ENCODE peak calls at places on chromosomes 3 and 15, in seven cellular contexts. E is cardiac fibroblast, H is MM.1S, D is mucosa of descending colon, S is right lobe of liver, K is fibroblast of pulmonary artery, O is upper lobe of right lung. B is an unnamed sample.

GRCh38 chr3:178778579-178778978 is 242.3 kb downstream of the KCNMB2 start:
- DNase-seq in E (no peak), H (no peak), D (peak; percentile 57), S (no peak), K (no peak), O (no peak), B (peak; percentile 71)

GRCh38 chr3:71492566-71492965 is 91.0 kb downstream of the FOXP1 start:
- DNase-seq in E (no peak), H (no peak), D (no peak), S (no peak), K (no peak), O (no peak), B (no peak)

GRCh38 chr3:73451276-73451973 is 173.3 kb downstream of the PDZRN3 start:
- DNase-seq in E (no peak), H (peak; percentile 85), D (no peak), S (no peak), K (no peak), O (no peak), B (no peak)

GRCh38 chr3:119690043-119690656 is 12.7 kb upstream of the CFAP91 start:
- DNase-seq in E (peak; percentile 60), H (no peak), D (no peak), S (no peak), K (peak; percentile 54), O (no peak), B (peak; percentile 40)

GRCh38 chr3:128123231-128123537 is 428 bp downstream of the RUVBL1 start:
- DNase-seq in E (no peak), H (peak; percentile 4), D (no peak), S (no peak), K (no peak), O (no peak), B (no peak)

GRCh38 chr3:129519896-129520440 is 8.5 kb upstream of the RHO start:
- DNase-seq in E (no peak), H (no peak), D (no peak), S (no peak), K (no peak), O (peak; percentile 39), B (no peak)

GRCh38 chr3:150681037-150681436 is 22.7 kb downstream of the ERICH6 start:
- DNase-seq in E (no peak), H (peak; percentile 91), D (no peak), S (no peak), K (no peak), O (no peak), B (no peak)

GRCh38 chr3:129432036-129432435 is 3.6 kb upstream of the EFCAB12 start:
- DNase-seq in E (no peak), H (no peak), D (no peak), S (peak; percentile 83), K (no peak), O (no peak), B (no peak)

GRCh38 chr15:65027593-65027992 is 1.8 kb downstream of the MTFMT start:
- DNase-seq in E (no peak), H (no peak), D (no peak), S (no peak), K (no peak), O (no peak), B (no peak)

GRCh38 chr15:45885801-45886200 is 251.0 kb downstream of the SQOR start:
- DNase-seq in E (no peak), H (no peak), D (no peak), S (no peak), K (no peak), O (no peak), B (no peak)

GRCh38 chr3:187382609-187383151 is 14.5 kb downstream of the RTP4 start:
- DNase-seq in E (no peak), H (no peak), D (no peak), S (no peak), K (peak; percentile 8), O (no peak), B (no peak)

GRCh38 chr3:146166450-146167222 is 5.7 kb upstream of the PLOD2 start:
- DNase-seq in E (peak; percentile 92), H (no peak), D (no peak), S (no peak), K (peak; percentile 83), O (no peak), B (peak; percentile 86)

GRCh38 chr3:32595318-32595717 is 24.7 kb upstream of the DYNC1LI1 start:
- DNase-seq in E (no peak), H (no peak), D (no peak), S (no peak), K (no peak), O (no peak), B (no peak)

GRCh38 chr15:55897560-55898336 is 95.7 kb downstream of the NEDD4 start:
- DNase-seq in E (peak; percentile 77), H (no peak), D (no peak), S (peak; percentile 25), K (peak; percentile 73), O (no peak), B (peak; percentile 87)

GRCh38 chr15:81941479-81941878 is 104.3 kb downstream of the MEX3B start:
- DNase-seq in E (no peak), H (no peak), D (no peak), S (no peak), K (no peak), O (no peak), B (no peak)

GRCh38 chr3:125280966-125281365 is 68.4 kb upstream of the SLC12A8 start:
- DNase-seq in E (peak; percentile 68), H (no peak), D (no peak), S (no peak), K (peak; percentile 80), O (no peak), B (peak; percentile 5)

GRCh38 chr15:65578904-65579728 is 31.8 kb downstream of the INTS14 start:
- DNase-seq in E (no peak), H (no peak), D (no peak), S (no peak), K (no peak), O (no peak), B (no peak)

GRCh38 chr3:187935623-187936156 is 190.4 kb upstream of the BCL6 start:
- DNase-seq in E (no peak), H (peak; percentile 80), D (no peak), S (no peak), K (no peak), O (no peak), B (no peak)

GRCh38 chr3:48344867-48345507 is 11.5 kb upstream of the SPINK8 start:
- DNase-seq in E (no peak), H (no peak), D (no peak), S (no peak), K (no peak), O (no peak), B (no peak)

GRCh38 chr15:98505611-98506031 is 142.7 kb upstream of the IGF1R start:
- DNase-seq in E (no peak), H (no peak), D (no peak), S (no peak), K (no peak), O (no peak), B (no peak)

GRCh38 chr3:133965033-133965570 is 64.6 kb downstream of the SLCO2A1 start:
- DNase-seq in E (peak; percentile 28), H (no peak), D (no peak), S (no peak), K (peak; percentile 28), O (no peak), B (no peak)

GRCh38 chr3:178385280-178385952 is 150.8 kb upstream of the KCNMB2 start:
- DNase-seq in E (peak; percentile 71), H (peak; percentile 51), D (no peak), S (no peak), K (peak; percentile 66), O (no peak), B (peak; percentile 36)

GRCh38 chr3:187228740-187229139 is 31.5 kb downstream of the RTP1 start:
- DNase-seq in E (no peak), H (no peak), D (no peak), S (no peak), K (no peak), O (no peak), B (no peak)

GRCh38 chr3:35521196-35521595 is 118.1 kb upstream of the ARPP21 start:
- DNase-seq in E (no peak), H (no peak), D (no peak), S (no peak), K (no peak), O (no peak), B (no peak)
- H3K4me3 ChIP-seq in E (no peak overlapping the region), H (no peak overlapping the region), D (no peak overlapping the region), S (no peak overlapping the region), K (no peak overlapping the region), O (no peak overlapping the region), B (no peak overlapping the region)

GRCh38 chr3:10557783-10558373 is 52.5 kb upstream of the ATP2B2 start:
- DNase-seq in E (peak; percentile 31), H (no peak), D (no peak), S (no peak), K (no peak), O (peak; percentile 26), B (peak; percentile 72)

GRCh38 chr3:10555263-10555662 is 49.9 kb upstream of the ATP2B2 start:
- DNase-seq in E (no peak), H (no peak), D (no peak), S (no peak), K (no peak), O (no peak), B (no peak)

GRCh38 chr3:10554746-10555145 is 49.4 kb upstream of the ATP2B2 start:
- DNase-seq in E (no peak), H (no peak), D (no peak), S (no peak), K (no peak), O (peak; percentile 36), B (no peak)

GRCh38 chr3:10557250-10557649 is 51.9 kb upstream of the ATP2B2 start:
- DNase-seq in E (no peak), H (no peak), D (no peak), S (no peak), K (no peak), O (no peak), B (no peak)

DNA sequence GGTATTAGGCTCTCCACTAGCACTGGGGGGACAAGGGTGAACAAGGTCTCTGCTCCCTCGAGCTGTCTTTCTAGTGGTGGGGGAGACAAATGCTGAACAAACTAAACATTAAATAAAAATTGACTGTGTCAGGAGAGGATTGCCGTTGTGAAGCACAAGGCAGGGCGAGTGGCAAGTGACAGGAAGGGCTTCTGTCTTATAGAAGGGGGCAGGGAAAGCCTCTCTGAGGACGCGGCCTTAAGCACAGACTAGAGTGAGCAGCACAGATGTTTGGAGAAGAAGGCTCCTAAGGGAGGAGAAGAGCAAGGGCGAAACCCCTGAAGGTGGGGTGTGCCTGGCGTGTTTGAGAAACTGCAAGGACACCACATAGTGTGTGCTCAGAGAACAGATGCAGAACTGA is 50.9 kb upstream of the ATP2B2 start:
- DNase-seq in E (no peak), H (no peak), D (no peak), S (no peak), K (no peak), O (peak; percentile 3), B (no peak)
- TF ChIP-seq CTCF in E (no peak), H (no peak), D (no peak), S (no peak), K (no peak), O (no peak), B (no peak)

GRCh38 chr3:25587094-25587493 is 77.6 kb downstream of the TOP2B start:
- DNase-seq in E (peak; percentile 46), H (peak; percentile 14), D (no peak), S (no peak), K (no peak), O (no peak), B (peak; percentile 40)
- H3K4me3 ChIP-seq in E (no peak overlapping the region), H (no peak overlapping the region), D (no peak overlapping the region), S (no peak overlapping the region), K (no peak overlapping the region), O (no peak overlapping the region), B (no peak overlapping the region)

DNA sequence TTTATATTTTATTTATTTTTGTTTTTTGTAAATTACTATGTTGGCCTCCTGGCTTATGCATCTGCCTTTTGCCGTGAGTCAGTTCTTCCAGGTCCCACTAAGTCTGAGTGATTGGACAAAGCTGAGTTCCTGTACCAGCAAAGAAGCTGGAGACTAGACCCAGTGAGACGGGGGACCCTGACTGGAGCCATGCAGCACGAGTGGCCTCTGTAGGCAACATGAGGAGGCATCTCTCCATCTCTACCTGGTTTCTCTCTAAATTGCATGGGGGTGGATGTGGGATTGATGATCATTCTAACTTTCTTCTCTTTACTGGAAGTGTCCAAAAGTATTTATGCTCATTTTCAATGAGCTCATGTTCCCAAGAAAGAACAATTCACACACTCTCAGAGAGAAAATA is 155.3 kb upstream of the MRPL3 start:
- DNase-seq in E (no peak), H (no peak), D (no peak), S (no peak), K (no peak), O (no peak), B (no peak)
- TF ChIP-seq CTCF in E (no peak), H (no peak), D (no peak), S (no peak), K (peak; percentile 2), O (no peak), B (no peak)

B was measured in bronchial epithelial cell.